ENCODE peak calls at places on chromosome X, in ten cellular contexts. R is epithelial cell of esophagus; Y is foreskin fibroblast; Q is activated CD4-positive, alpha-beta T cell treated with anti-CD3 and anti-CD28 coated beads, Interleukin-2, amount 50 U/mL, for 1 hour; H is neural crest cell; E is activated CD4-positive, alpha-beta memory T cell treated with anti-CD3 and anti-CD28 coated beads, Interleukin-2, amount 10 ng/mL, durations not matched to agents 7 days and 5 days; I is posterior vena cava; P is stimulated activated CD4-positive, alpha-beta T cell treated with anti-CD3 and anti-CD28 coated beads, Interleukin-4, amount 100 ng/mL, for 1 hour; U is posterior cingulate gyrus; K is stimulated activated CD8-positive, alpha-beta memory T cell treated with anti-CD3 and anti-CD28 coated beads, Interleukin-7, amount 100 ng/mL, for 1 hour. N is an unnamed sample.

GRCh38 chrX:48937065-48937907 is 18.5 kb upstream of the PIM2 start:
- DNase-seq in R (no peak), Y (no peak), Q (peak), H (no peak), E (peak), I (peak), P (peak), U (no peak), K (peak), N (no peak)

GRCh38 chrX:31545726-31546125 is 473.9 kb upstream of the FTHL17 start:
- DNase-seq in R (peak), Y (no peak), Q (no peak), H (no peak), E (no peak), I (no peak), P (no peak), U (no peak), K (no peak), N (no peak)

GRCh38 chrX:34764842-34765241 is 107.8 kb upstream of the TMEM47 start:
- DNase-seq in R (no peak), Y (no peak), Q (no peak), H (no peak), E (no peak), I (no peak), P (no peak), U (no peak), K (no peak), N (no peak)

GRCh38 chrX:68193234-68193633 is 240.1 kb downstream of the OPHN1 start:
- DNase-seq in R (no peak), Y (no peak), Q (no peak), H (no peak), E (no peak), I (no peak), P (no peak), U (no peak), K (no peak), N (no peak)

GRCh38 chrX:130688360-130688759 is 214.6 kb downstream of the ENOX2 start:
- DNase-seq in R (no peak), Y (no peak), Q (no peak), H (no peak), E (no peak), I (no peak), P (no peak), U (no peak), K (no peak), N (no peak)

GRCh38 chrX:53990201-53990600 is 54.1 kb downstream of the PHF8 start:
- DNase-seq in R (no peak), Y (no peak), Q (no peak), H (no peak), E (no peak), I (no peak), P (no peak), U (no peak), K (no peak), N (no peak)

GRCh38 chrX:41600266-41600665 is 88.5 kb upstream of the GPR34 start:
- DNase-seq in R (no peak), Y (peak), Q (no peak), H (no peak), E (no peak), I (no peak), P (no peak), U (no peak), K (no peak), N (no peak)

GRCh38 chrX:39809326-39809725 is 288.4 kb downstream of the BCOR start:
- DNase-seq in R (peak), Y (peak), Q (no peak), H (no peak), E (no peak), I (no peak), P (no peak), U (no peak), K (no peak), N (peak)

GRCh38 chrX:150982235-150982785 is 825 bp upstream of the HMGB3 start:
- DNase-seq in R (no peak), Y (no peak), Q (no peak), H (no peak), E (no peak), I (peak), P (no peak), U (no peak), K (no peak), N (no peak)

GRCh38 chrX:703466-704210 is 73.0 kb downstream of the SHOX start:
- DNase-seq in R (no peak), Y (no peak), Q (no peak), H (no peak), E (no peak), I (no peak), P (no peak), U (no peak), K (no peak), N (peak)

GRCh38 chrX:55014897-55015299 is 14.7 kb downstream of the APEX2 start:
- DNase-seq in R (no peak), Y (no peak), Q (no peak), H (no peak), E (no peak), I (no peak), P (no peak), U (no peak), K (no peak), N (no peak)

GRCh38 chrX:78945186-78945912 is at the start of gene P2RY10:
- DNase-seq in R (no peak), Y (no peak), Q (peak), H (no peak), E (peak), I (no peak), P (no peak), U (no peak), K (no peak), N (no peak)

GRCh38 chrX:6990552-6991193 is 156.8 kb upstream of the STS start:
- DNase-seq in R (peak), Y (no peak), Q (no peak), H (no peak), E (no peak), I (no peak), P (no peak), U (no peak), K (no peak), N (no peak)

GRCh38 chrX:119605398-119605738 is 856 bp downstream of the NKRF start:
- DNase-seq in R (peak), Y (no peak), Q (no peak), H (no peak), E (peak), I (no peak), P (peak), U (no peak), K (no peak), N (peak)

GRCh38 chrX:68838571-68838910 is 9.7 kb downstream of the EFNB1 start:
- DNase-seq in R (no peak), Y (no peak), Q (no peak), H (no peak), E (no peak), I (peak), P (no peak), U (no peak), K (no peak), N (no peak)

GRCh38 chrX:150848914-150849365 is 49.5 kb downstream of the CD99L2 start:
- DNase-seq in R (peak), Y (no peak), Q (no peak), H (no peak), E (peak), I (no peak), P (no peak), U (no peak), K (no peak), N (no peak)

GRCh38 chrX:48467331-48467761 is 2.7 kb downstream of the SLC38A5 start:
- DNase-seq in R (no peak), Y (no peak), Q (no peak), H (no peak), E (no peak), I (no peak), P (no peak), U (no peak), K (no peak), N (peak)

GRCh38 chrX:116732214-116732613 is 269.4 kb upstream of the CT83 start:
- DNase-seq in R (no peak), Y (no peak), Q (no peak), H (no peak), E (no peak), I (no peak), P (no peak), U (no peak), K (no peak), N (no peak)

GRCh38 chrX:48458711-48459110 is 11.3 kb downstream of the SLC38A5 start:
- DNase-seq in R (no peak), Y (no peak), Q (no peak), H (no peak), E (no peak), I (no peak), P (no peak), U (no peak), K (no peak), N (no peak)

GRCh38 chrX:23386260-23386659 is 51.6 kb downstream of the PTCHD1 start:
- DNase-seq in R (no peak), Y (no peak), Q (no peak), H (no peak), E (no peak), I (no peak), P (no peak), U (no peak), K (no peak), N (no peak)

GRCh38 chrX:312621-313331 is 5.8 kb downstream of the GTPBP6 start:
- DNase-seq in R (no peak), Y (no peak), Q (no peak), H (no peak), E (no peak), I (peak), P (no peak), U (peak), K (no peak), N (no peak)

GRCh38 chrX:51182545-51182944 is 150.1 kb upstream of the NUDT10 start:
- DNase-seq in R (no peak), Y (no peak), Q (no peak), H (no peak), E (no peak), I (no peak), P (no peak), U (no peak), K (no peak), N (no peak)

GRCh38 chrX:131816551-131817136 is 206.5 kb upstream of the STK26 start:
- DNase-seq in R (no peak), Y (peak), Q (peak), H (no peak), E (peak), I (no peak), P (peak), U (no peak), K (no peak), N (no peak)

GRCh38 chrX:14616301-14616700 is 87.0 kb downstream of the GLRA2 start:
- DNase-seq in R (no peak), Y (no peak), Q (no peak), H (no peak), E (no peak), I (no peak), P (no peak), U (no peak), K (no peak), N (no peak)

GRCh38 chrX:118520206-118520857 is 24.7 kb downstream of the DOCK11 start:
- DNase-seq in R (peak), Y (peak), Q (no peak), H (no peak), E (no peak), I (no peak), P (no peak), U (no peak), K (no peak), N (no peak)

GRCh38 chrX:7088968-7089615 is 58.4 kb upstream of the STS start:
- DNase-seq in R (no peak), Y (no peak), Q (peak), H (no peak), E (no peak), I (no peak), P (peak), U (no peak), K (peak), N (peak)

GRCh38 chrX:71668248-71668595 is 876 bp downstream of the LOC101059915 start:
- DNase-seq in R (no peak), Y (no peak), Q (no peak), H (no peak), E (no peak), I (no peak), P (no peak), U (no peak), K (no peak), N (no peak)

GRCh38 chrX:17738002-17738713 is 865 bp downstream of the SCML1 start:
- DNase-seq in R (peak), Y (peak), Q (peak), H (peak), E (peak), I (peak), P (peak), U (no peak), K (no peak), N (peak)

GRCh38 chrX:43560247-43560946 is 95.7 kb upstream of the MAOA start:
- DNase-seq in R (peak), Y (no peak), Q (no peak), H (no peak), E (no peak), I (no peak), P (no peak), U (no peak), K (no peak), N (no peak)

GRCh38 chrX:128634754-128635153 is 582.6 kb upstream of the ACTRT1 start:
- DNase-seq in R (no peak), Y (no peak), Q (no peak), H (no peak), E (no peak), I (no peak), P (no peak), U (no peak), K (no peak), N (no peak)

GRCh38 chrX:80879143-80879542 is 69.5 kb upstream of the BRWD3 start:
- DNase-seq in R (peak), Y (no peak), Q (no peak), H (no peak), E (no peak), I (no peak), P (no peak), U (no peak), K (no peak), N (no peak)

N was measured in RKO.